ENCODE peak calls at places on chromosome 14, in seven cellular contexts. G is pulmonary artery endothelial cell; P is ACHN; U is effector CD8-positive, alpha-beta T cell; S is NCI-H1105; E is activated CD8-positive, alpha-beta memory T cell treated with anti-CD3 and anti-CD28 coated beads for 4 hours; F is activated CD4-positive, alpha-beta T cell treated with anti-CD3 and anti-CD28 coated beads for 48 hours. K is an unnamed sample.

GRCh38 chr14:26392498-26392897 is 205.3 kb downstream of the NOVA1 start:
- DNase-seq in G (no peak), P (no peak), U (no peak), S (no peak), E (no peak), F (no peak), K (no peak)

GRCh38 chr14:68621400-68622365 is 171.2 kb downstream of the ZFP36L1 start:
- DNase-seq in G (no peak), P (no peak), U (no peak), S (no peak), E (no peak), F (no peak), K (no peak)

GRCh38 chr14:24876009-24876690 is 173.8 kb downstream of the STXBP6 start:
- DNase-seq in G (no peak), P (no peak), U (no peak), S (no peak), E (no peak), F (no peak), K (no peak)

GRCh38 chr14:99757331-99758070 is 35.7 kb upstream of the EML1 start:
- DNase-seq in G (no peak), P (peak), U (no peak), S (no peak), E (no peak), F (peak), K (no peak)

GRCh38 chr14:32077081-32078029 is at the start of gene ARHGAP5:
- DNase-seq in G (peak), P (peak), U (peak), S (peak), E (peak), F (peak), K (peak)

GRCh38 chr14:89340782-89341181 is 76.3 kb downstream of the FOXN3 start:
- DNase-seq in G (no peak), P (no peak), U (no peak), S (no peak), E (no peak), F (no peak), K (no peak)

GRCh38 chr14:90453401-90453951 is 56.6 kb downstream of the CALM1 start:
- DNase-seq in G (peak), P (no peak), U (no peak), S (no peak), E (no peak), F (no peak), K (no peak)

GRCh38 chr14:89276424-89276975 is 140.5 kb downstream of the FOXN3 start:
- DNase-seq in G (no peak), P (peak), U (no peak), S (no peak), E (peak), F (peak), K (no peak)

GRCh38 chr14:87979689-87980088 is 13.3 kb downstream of the GALC start:
- DNase-seq in G (no peak), P (no peak), U (no peak), S (no peak), E (no peak), F (no peak), K (no peak)

GRCh38 chr14:97021001-97021400 is 223.8 kb downstream of the VRK1 start:
- DNase-seq in G (no peak), P (no peak), U (no peak), S (no peak), E (no peak), F (no peak), K (no peak)

GRCh38 chr14:66284346-66284745 is 201.8 kb upstream of the CCDC196 start:
- DNase-seq in G (no peak), P (peak), U (no peak), S (no peak), E (no peak), F (no peak), K (no peak)

GRCh38 chr14:96829791-96830190 is 32.6 kb downstream of the VRK1 start:
- DNase-seq in G (no peak), P (no peak), U (no peak), S (no peak), E (no peak), F (no peak), K (no peak)

GRCh38 chr14:34237098-34237497 is 224.9 kb downstream of the SPTSSA start:
- DNase-seq in G (no peak), P (no peak), U (no peak), S (no peak), E (no peak), F (no peak), K (no peak)

GRCh38 chr14:101957406-101958234 is 6.8 kb upstream of the DYNC1H1 start:
- DNase-seq in G (no peak), P (no peak), U (no peak), S (no peak), E (no peak), F (no peak), K (no peak)

GRCh38 chr14:71324767-71325272 is 417.6 kb downstream of the PCNX1 start:
- DNase-seq in G (no peak), P (no peak), U (peak), S (no peak), E (no peak), F (peak), K (peak)

GRCh38 chr14:21536395-21537087 is 10.4 kb upstream of the SALL2 start:
- DNase-seq in G (no peak), P (no peak), U (no peak), S (no peak), E (no peak), F (no peak), K (peak)

GRCh38 chr14:33165144-33165925 is 226.7 kb downstream of the NPAS3 start:
- DNase-seq in G (no peak), P (no peak), U (no peak), S (no peak), E (no peak), F (no peak), K (peak)

GRCh38 chr14:97177016-97177415 is 379.8 kb downstream of the VRK1 start:
- DNase-seq in G (no peak), P (peak), U (no peak), S (no peak), E (no peak), F (peak), K (peak)

GRCh38 chr14:26856832-26857508 is 259.1 kb upstream of the NOVA1 start:
- DNase-seq in G (no peak), P (no peak), U (no peak), S (no peak), E (no peak), F (no peak), K (no peak)